ENCODE peak calls at places on chromosomes 6 and 20, in four cellular contexts. One of them, this sample, is unnamed.

GRCh38 chr6:107763959-107764358 is 60.2 kb downstream of the SCML4 start:
- DNase-seq in HepG2: no peak
- DNase-seq in A549: no peak
- DNase-seq in K562: no peak
- DNase-seq in this sample: no peak

GRCh38 chr6:64665137-64665536 is 1029.5 kb downstream of the PHF3 start:
- DNase-seq in HepG2: no peak
- DNase-seq in A549: no peak
- DNase-seq in K562: no peak
- DNase-seq in this sample: no peak

GRCh38 chr6:140003217-140003616 is 628.8 kb upstream of the CITED2 start:
- DNase-seq in HepG2: no peak
- DNase-seq in A549: no peak
- DNase-seq in K562: no peak
- DNase-seq in this sample: no peak

GRCh38 chr20:51404297-51405060 is 138.0 kb downstream of the NFATC2 start:
- DNase-seq in HepG2: no peak
- DNase-seq in A549: no peak
- DNase-seq in K562: no peak
- DNase-seq in this sample: peak

GRCh38 chr6:107121964-107122495 is 6.7 kb upstream of the BEND3 start:
- DNase-seq in HepG2: no peak
- DNase-seq in A549: no peak
- DNase-seq in K562: no peak
- DNase-seq in this sample: no peak

GRCh38 chr20:18683839-18684238 is 96.0 kb downstream of the DTD1 start:
- DNase-seq in HepG2: no peak
- DNase-seq in A549: no peak
- DNase-seq in K562: no peak
- DNase-seq in this sample: no peak

GRCh38 chr20:44364780-44365179 is 9.3 kb downstream of the HNF4A start:
- DNase-seq in HepG2: no peak
- DNase-seq in A549: no peak
- DNase-seq in K562: no peak
- DNase-seq in this sample: no peak

GRCh38 chr20:46213946-46214830 is 94.1 kb downstream of the CDH22 start:
- DNase-seq in HepG2: no peak
- DNase-seq in A549: peak
- DNase-seq in K562: no peak
- DNase-seq in this sample: no peak

GRCh38 chr20:31841928-31842327 is 3.5 kb downstream of the FOXS1 start:
- DNase-seq in HepG2: peak
- DNase-seq in A549: no peak
- DNase-seq in K562: peak
- DNase-seq in this sample: no peak
- TF ChIP-seq POLR2AphosphoS2 in HepG2: no peak
- TF ChIP-seq POLR2AphosphoS2 in A549: no peak
- TF ChIP-seq POLR2AphosphoS2 in K562: no peak
- TF ChIP-seq POLR2AphosphoS2 in this sample: no peak

DNA sequence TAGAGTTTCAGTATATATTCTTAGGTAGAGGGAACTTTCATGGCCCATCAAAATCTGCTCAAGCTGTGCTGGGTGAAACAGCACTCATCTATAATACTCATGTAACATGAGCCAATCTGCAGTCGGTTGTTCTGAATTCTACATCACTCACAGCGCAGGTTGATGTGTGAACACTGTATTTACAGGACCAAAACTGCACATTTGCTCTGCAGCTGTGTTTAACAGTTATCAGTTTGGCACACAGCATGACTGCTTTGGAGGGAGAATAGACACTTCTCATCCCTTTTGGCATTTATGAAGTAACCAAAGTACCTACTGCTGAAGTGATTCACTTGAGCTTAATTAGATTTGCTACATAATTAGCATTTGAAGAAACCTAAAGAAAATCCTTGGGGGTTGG is 225.1 kb downstream of the BCKDHB start:
- DNase-seq in HepG2: no peak
- DNase-seq in A549: no peak
- DNase-seq in K562: no peak
- DNase-seq in this sample: no peak
- H3K4me2 ChIP-seq in HepG2: no peak
- H3K4me2 ChIP-seq in A549: no peak
- H3K4me2 ChIP-seq in K562: no peak
- H3K4me2 ChIP-seq in this sample: no peak

GRCh38 chr6:169223006-169223405 is 30.6 kb downstream of the THBS2 start:
- DNase-seq in HepG2: no peak
- DNase-seq in A549: no peak
- DNase-seq in K562: no peak
- DNase-seq in this sample: no peak
- TF ChIP-seq POLR2AphosphoS2 in HepG2: no peak
- TF ChIP-seq POLR2AphosphoS2 in A549: no peak
- TF ChIP-seq POLR2AphosphoS2 in K562: no peak
- TF ChIP-seq POLR2AphosphoS2 in this sample: no peak

GRCh38 chr20:4109307-4109564 is 93.9 kb upstream of the RNF24 start:
- DNase-seq in HepG2: no peak
- DNase-seq in A549: no peak
- DNase-seq in K562: no peak
- DNase-seq in this sample: no peak
- H3K4me2 ChIP-seq in HepG2: peak
- H3K4me2 ChIP-seq in A549: peak
- H3K4me2 ChIP-seq in K562: no peak
- H3K4me2 ChIP-seq in this sample: no peak